ENCODE peak calls at places on chromosome 4, in ten cellular contexts. B is neural progenitor cell, M is stomach, I is kidney epithelial cell, Y is psoas muscle, Q is fibroblast of lung, R is cardiac fibroblast, L is HCT116, D is AG09309, K is body of pancreas. U is an unnamed sample.

GRCh38 chr4:15495621-15496020 is 25.9 kb downstream of the CC2D2A start:
- DNase-seq in B (no peak), M (no peak), I (no peak), Y (no peak), Q (peak), R (no peak), L (no peak), D (no peak), K (peak), U (no peak)

GRCh38 chr4:176191974-176192373 is 3.4 kb downstream of the SPATA4 start:
- DNase-seq in B (no peak), M (no peak), I (no peak), Y (no peak), Q (peak), R (peak), L (no peak), D (no peak), K (no peak), U (no peak)

GRCh38 chr4:121696140-121696640 is 590 bp downstream of the ANXA5 start:
- DNase-seq in B (peak), M (peak), I (no peak), Y (peak), Q (peak), R (peak), L (no peak), D (peak), K (peak), U (peak)

GRCh38 chr4:138190452-138190858 is 51.7 kb downstream of the SLC7A11 start:
- DNase-seq in B (no peak), M (no peak), I (no peak), Y (no peak), Q (no peak), R (no peak), L (no peak), D (no peak), K (no peak), U (no peak)

GRCh38 chr4:81631958-81632439 is 160.3 kb upstream of the RASGEF1B start:
- DNase-seq in B (no peak), M (no peak), I (peak), Y (no peak), Q (peak), R (peak), L (no peak), D (peak), K (no peak), U (peak)

GRCh38 chr4:168648929-168649328 is 152.1 kb downstream of the PALLD start:
- DNase-seq in B (no peak), M (no peak), I (peak), Y (no peak), Q (peak), R (peak), L (no peak), D (no peak), K (no peak), U (peak)

GRCh38 chr4:74230902-74231499 is 73.1 kb downstream of the MTHFD2L start:
- DNase-seq in B (no peak), M (peak), I (peak), Y (no peak), Q (peak), R (peak), L (no peak), D (peak), K (peak), U (peak)

GRCh38 chr4:13982008-13982407 is 354.5 kb upstream of the BOD1L1 start:
- DNase-seq in B (no peak), M (no peak), I (no peak), Y (no peak), Q (no peak), R (no peak), L (no peak), D (no peak), K (no peak), U (no peak)

GRCh38 chr4:40322853-40323252 is 12.3 kb upstream of the CHRNA9 start:
- DNase-seq in B (no peak), M (no peak), I (no peak), Y (no peak), Q (peak), R (no peak), L (no peak), D (no peak), K (peak), U (no peak)

GRCh38 chr4:134027931-134028330 is 173.7 kb downstream of the PABPC4L start:
- DNase-seq in B (no peak), M (no peak), I (peak), Y (no peak), Q (peak), R (peak), L (peak), D (no peak), K (no peak), U (peak)

GRCh38 chr4:1113311-1114009 is at the start of gene RNF212:
- DNase-seq in B (peak), M (peak), I (no peak), Y (peak), Q (peak), R (no peak), L (no peak), D (no peak), K (no peak), U (peak)

GRCh38 chr4:94548571-94548970 is 96.8 kb downstream of the PDLIM5 start:
- DNase-seq in B (peak), M (no peak), I (peak), Y (peak), Q (peak), R (peak), L (peak), D (peak), K (no peak), U (peak)

GRCh38 chr4:173878701-173879100 is 348.7 kb upstream of the HAND2 start:
- DNase-seq in B (no peak), M (no peak), I (no peak), Y (no peak), Q (peak), R (peak), L (no peak), D (no peak), K (peak), U (peak)

GRCh38 chr4:143400082-143400481 is 63.4 kb downstream of the GAB1 start:
- DNase-seq in B (no peak), M (no peak), I (no peak), Y (no peak), Q (no peak), R (no peak), L (no peak), D (no peak), K (no peak), U (no peak)

GRCh38 chr4:113673450-113673849 is 88.1 kb downstream of the CAMK2D start:
- DNase-seq in B (peak), M (no peak), I (no peak), Y (no peak), Q (peak), R (peak), L (peak), D (no peak), K (no peak), U (peak)

GRCh38 chr4:187019896-187020295 is 296.2 kb upstream of the FAT1 start:
- DNase-seq in B (peak), M (no peak), I (no peak), Y (no peak), Q (no peak), R (no peak), L (no peak), D (no peak), K (no peak), U (peak)

GRCh38 chr4:1402516-1403101 is 3.6 kb downstream of the NKX1-1 start:
- DNase-seq in B (no peak), M (peak), I (no peak), Y (peak), Q (no peak), R (no peak), L (no peak), D (no peak), K (no peak), U (no peak)

GRCh38 chr4:112251044-112251632 is 19.6 kb downstream of the AP1AR start:
- DNase-seq in B (peak), M (no peak), I (no peak), Y (no peak), Q (no peak), R (no peak), L (no peak), D (no peak), K (no peak), U (no peak)

GRCh38 chr4:95572304-95572991 is 23.7 kb upstream of the UNC5C start:
- DNase-seq in B (no peak), M (peak), I (peak), Y (peak), Q (peak), R (peak), L (no peak), D (no peak), K (peak), U (peak)

GRCh38 chr4:168871686-168872085 is 138.4 kb downstream of the CBR4 start:
- DNase-seq in B (no peak), M (no peak), I (no peak), Y (no peak), Q (no peak), R (no peak), L (no peak), D (no peak), K (no peak), U (no peak)

GRCh38 chr4:98524271-98524670 is 134.1 kb downstream of the TSPAN5 start:
- DNase-seq in B (no peak), M (no peak), I (no peak), Y (no peak), Q (no peak), R (no peak), L (no peak), D (no peak), K (no peak), U (no peak)

GRCh38 chr4:11704136-11704535 is 275.4 kb upstream of the HS3ST1 start:
- DNase-seq in B (no peak), M (no peak), I (no peak), Y (no peak), Q (peak), R (no peak), L (no peak), D (no peak), K (no peak), U (peak)

GRCh38 chr4:95362906-95363578 is 185.7 kb downstream of the UNC5C start:
- DNase-seq in B (peak), M (no peak), I (no peak), Y (no peak), Q (peak), R (peak), L (peak), D (no peak), K (no peak), U (peak)

GRCh38 chr4:105520819-105521790 is 31.3 kb upstream of the ARHGEF38 start:
- DNase-seq in B (peak), M (peak), I (peak), Y (no peak), Q (peak), R (peak), L (peak), D (no peak), K (peak), U (peak)

GRCh38 chr4:108763226-108763593 is 357 bp upstream of the ETNPPL start:
- DNase-seq in B (no peak), M (no peak), I (no peak), Y (no peak), Q (no peak), R (no peak), L (no peak), D (no peak), K (no peak), U (no peak)

GRCh38 chr4:108561086-108561485 is 59.3 kb upstream of the RPL34 start:
- DNase-seq in B (peak), M (no peak), I (no peak), Y (no peak), Q (no peak), R (peak), L (no peak), D (no peak), K (no peak), U (peak)

GRCh38 chr4:80115368-80116181 is 42.5 kb upstream of the ANTXR2 start:
- DNase-seq in B (no peak), M (no peak), I (no peak), Y (no peak), Q (peak), R (no peak), L (no peak), D (no peak), K (no peak), U (no peak)

GRCh38 chr4:158155656-158156356 is 17.0 kb downstream of the GASK1B start:
- DNase-seq in B (no peak), M (no peak), I (no peak), Y (no peak), Q (peak), R (no peak), L (no peak), D (no peak), K (no peak), U (no peak)

GRCh38 chr4:24419147-24420034 is 165.0 kb downstream of the DHX15 start:
- DNase-seq in B (peak), M (peak), I (peak), Y (peak), Q (peak), R (peak), L (peak), D (peak), K (peak), U (peak)

GRCh38 chr4:21827575-21827974 is 121.0 kb downstream of the KCNIP4 start:
- DNase-seq in B (no peak), M (no peak), I (no peak), Y (no peak), Q (peak), R (no peak), L (no peak), D (peak), K (no peak), U (peak)

GRCh38 chr4:143360838-143361237 is 24.2 kb downstream of the GAB1 start:
- DNase-seq in B (no peak), M (no peak), I (no peak), Y (no peak), Q (peak), R (peak), L (no peak), D (no peak), K (no peak), U (no peak)

GRCh38 chr4:46270986-46271596 is 118.8 kb downstream of the GABRA2 start:
- DNase-seq in B (peak), M (no peak), I (no peak), Y (no peak), Q (peak), R (peak), L (no peak), D (no peak), K (no peak), U (peak)

GRCh38 chr4:67052981-67053380 is 492.3 kb downstream of the CENPC start:
- DNase-seq in B (no peak), M (no peak), I (no peak), Y (no peak), Q (no peak), R (no peak), L (no peak), D (no peak), K (no peak), U (no peak)

GRCh38 chr4:152559641-152560040 is 23.7 kb upstream of the FBXW7 start:
- DNase-seq in B (no peak), M (no peak), I (no peak), Y (no peak), Q (no peak), R (no peak), L (no peak), D (no peak), K (no peak), U (no peak)

GRCh38 chr4:44447563-44448504 is 775 bp downstream of the KCTD8 start:
- DNase-seq in B (peak), M (peak), I (no peak), Y (peak), Q (peak), R (peak), L (no peak), D (no peak), K (peak), U (peak)

GRCh38 chr4:147782087-147782781 is 50.3 kb downstream of the ARHGAP10 start:
- DNase-seq in B (no peak), M (no peak), I (no peak), Y (no peak), Q (peak), R (peak), L (peak), D (no peak), K (no peak), U (peak)

GRCh38 chr4:93319011-93319410 is 509.5 kb upstream of the ATOH1 start:
- DNase-seq in B (no peak), M (no peak), I (no peak), Y (no peak), Q (no peak), R (no peak), L (no peak), D (no peak), K (no peak), U (peak)

GRCh38 chr4:7430965-7431695 is 3.6 kb downstream of the PSAPL1 start:
- DNase-seq in B (no peak), M (peak), I (no peak), Y (peak), Q (no peak), R (no peak), L (no peak), D (no peak), K (no peak), U (no peak)

GRCh38 chr4:112523008-112523440 is 7.0 kb upstream of the NEUROG2 start:
- DNase-seq in B (peak), M (no peak), I (no peak), Y (no peak), Q (peak), R (peak), L (no peak), D (no peak), K (peak), U (peak)

GRCh38 chr4:118740869-118741268 is 55.7 kb downstream of the METTL14 start:
- DNase-seq in B (peak), M (no peak), I (no peak), Y (no peak), Q (no peak), R (peak), L (peak), D (no peak), K (no peak), U (peak)
- TF ChIP-seq CTCF in B (peak), M (peak), I (no peak), Y (peak), Q (no peak), R (no peak), L (peak), D (no peak), K (peak), U (peak)

GRCh38 chr4:39029752-39030694 is 2.2 kb downstream of the TMEM156 start:
- DNase-seq in B (no peak), M (no peak), I (no peak), Y (no peak), Q (no peak), R (no peak), L (no peak), D (no peak), K (no peak), U (peak)
- H3K4me3 ChIP-seq in B (no peak), M (no peak), I (no peak), Y (no peak), Q (no peak), R (no peak), L (no peak), D (no peak), K (no peak), U (peak)

DNA sequence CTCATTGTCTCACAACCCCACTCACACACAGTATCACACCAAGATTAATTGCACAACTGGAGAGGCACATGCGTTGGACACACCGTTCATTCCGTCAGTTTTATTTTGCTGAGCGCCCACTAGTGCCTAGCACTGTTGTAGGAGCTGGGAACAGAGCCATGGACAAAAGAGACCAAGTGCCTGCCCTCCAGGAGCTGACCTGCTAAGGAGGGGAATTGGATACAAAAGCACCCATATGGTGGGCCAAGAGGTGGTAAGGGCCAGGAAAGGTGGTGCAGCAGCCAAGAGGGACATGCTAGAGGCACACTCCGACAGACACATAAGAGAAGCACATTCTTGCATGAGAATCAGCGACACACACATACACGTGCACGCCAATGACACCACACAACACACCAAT is 705 bp upstream of the CRMP1 start:
- DNase-seq in B (no peak), M (no peak), I (no peak), Y (no peak), Q (no peak), R (no peak), L (no peak), D (no peak), K (no peak), U (no peak)
- TF ChIP-seq CTCF in B (no peak), M (no peak), I (no peak), Y (no peak), Q (no peak), R (no peak), L (no peak), D (no peak), K (no peak), U (no peak)

GRCh38 chr4:165493359-165493758 is 114.6 kb downstream of the CPE start:
- DNase-seq in B (peak), M (peak), I (peak), Y (peak), Q (peak), R (peak), L (peak), D (peak), K (peak), U (peak)
- H3K4me3 ChIP-seq in B (no peak), M (no peak), I (no peak), Y (no peak), Q (no peak), R (no peak), L (no peak), D (no peak), K (no peak), U (no peak)

GRCh38 chr4:26196567-26196966 is 124.2 kb upstream of the RBPJ start:
- DNase-seq in B (no peak), M (no peak), I (no peak), Y (no peak), Q (no peak), R (no peak), L (no peak), D (no peak), K (no peak), U (no peak)

GRCh38 chr4:26199566-26199965 is 121.2 kb upstream of the RBPJ start:
- DNase-seq in B (no peak), M (no peak), I (no peak), Y (no peak), Q (no peak), R (no peak), L (no peak), D (no peak), K (no peak), U (no peak)

GRCh38 chr4:26194764-26195163 is 126.0 kb upstream of the RBPJ start:
- DNase-seq in B (no peak), M (no peak), I (no peak), Y (no peak), Q (no peak), R (no peak), L (no peak), D (no peak), K (no peak), U (no peak)

GRCh38 chr4:26201119-26201518 is 119.7 kb upstream of the RBPJ start:
- DNase-seq in B (no peak), M (no peak), I (no peak), Y (no peak), Q (peak), R (no peak), L (no peak), D (no peak), K (no peak), U (no peak)

GRCh38 chr4:26197018-26197779 is 123.6 kb upstream of the RBPJ start:
- DNase-seq in B (no peak), M (peak), I (peak), Y (no peak), Q (peak), R (peak), L (peak), D (peak), K (peak), U (peak)
- TF ChIP-seq CTCF in B (no peak), M (no peak), I (no peak), Y (no peak), Q (no peak), R (no peak), L (no peak), D (no peak), K (no peak), U (no peak)

U was measured in choroid plexus epithelial cell.